ENCODE peak calls at places on chromosome 9, in ten cellular contexts. N is heart right ventricle, R is hepatocyte, Q is osteoblast, H is stomach, M is ovary, L is spleen, T is mucosa of descending colon, Y is psoas muscle, J is tibial nerve. E is an unnamed sample. For H3K4me1, the result is how much of the 10 kb centered on the place peaks cover.

GRCh38 chr9:19009566-19009965 is 23.4 kb downstream of the SAXO1 start:
- DNase-seq in J (no peak), N (no peak), M (no peak), T (no peak), R (no peak), Q (no peak), H (no peak), Y (no peak), L (no peak), E (no peak)

GRCh38 chr9:4832786-4833579 is 40.2 kb downstream of the RCL1 start:
- DNase-seq in Y (no peak), M (no peak), J (no peak), H (no peak), R (peak), Q (peak), L (no peak), T (no peak), N (no peak), E (no peak)

GRCh38 chr9:137454145-137454505 is 5.0 kb downstream of the NSMF start:
- DNase-seq in T (peak), Y (peak), Q (peak), J (no peak), H (peak), M (peak), R (no peak), N (peak), L (peak), E (no peak)

GRCh38 chr9:120778758-120779157 is 14.5 kb downstream of the FBXW2 start:
- DNase-seq in R (no peak), Q (no peak), M (no peak), L (no peak), T (no peak), Y (no peak), H (no peak), J (no peak), N (no peak), E (no peak)

GRCh38 chr9:82882133-82882532 is 180.8 kb downstream of the RASEF start:
- DNase-seq in L (no peak), J (no peak), T (no peak), R (no peak), Q (no peak), Y (no peak), H (no peak), N (no peak), M (no peak), E (no peak)

GRCh38 chr9:21357479-21358290 is 7.0 kb upstream of the IFNA6 start:
- DNase-seq in J (no peak), H (no peak), T (no peak), L (no peak), R (no peak), N (no peak), Y (no peak), M (no peak), Q (peak), E (peak)

GRCh38 chr9:136079211-136079915 is 15.7 kb downstream of the NACC2 start:
- DNase-seq in Y (peak), N (peak), T (peak), R (no peak), M (peak), J (no peak), H (no peak), L (no peak), Q (peak), E (no peak)

GRCh38 chr9:4547016-4547415 is 56.7 kb downstream of the SLC1A1 start:
- DNase-seq in Q (no peak), M (no peak), Y (no peak), H (no peak), R (peak), N (no peak), J (no peak), L (no peak), T (no peak), E (no peak)

GRCh38 chr9:129783516-129784361 is 19.2 kb upstream of the TOR1B start:
- DNase-seq in L (peak), N (peak), T (peak), H (peak), M (peak), J (peak), R (peak), Q (peak), Y (peak), E (peak)

GRCh38 chr9:136488247-136489214 is 5.7 kb upstream of the SEC16A start:
- DNase-seq in H (peak), R (peak), L (peak), J (no peak), Q (peak), M (peak), N (peak), T (peak), Y (peak), E (peak)

GRCh38 chr9:6538666-6539071 is 106.9 kb downstream of the GLDC start:
- DNase-seq in L (no peak), H (no peak), M (no peak), T (no peak), J (no peak), Q (peak), N (no peak), R (no peak), Y (no peak), E (no peak)

GRCh38 chr9:132351404-132352050 is 3.3 kb downstream of the SETX start:
- DNase-seq in T (no peak), Q (no peak), M (no peak), L (no peak), R (no peak), J (no peak), Y (no peak), N (no peak), H (no peak), E (no peak)

GRCh38 chr9:33167084-33167948 is at the start of gene B4GALT1:
- DNase-seq in M (peak), Y (peak), L (peak), J (peak), N (peak), H (peak), Q (peak), T (peak), R (peak), E (peak)
- H3K4me1 ChIP-seq in M (under half), Y (under half), L (under half), J (under half), N (half or more), H (half or more), Q (under half), T (under half), R (under half), E (under half)

GRCh38 chr9:114738581-114739316 is 56.8 kb upstream of the TEX48 start:
- DNase-seq in L (peak), N (peak), T (peak), R (peak), Q (peak), H (peak), M (no peak), J (peak), Y (peak), E (peak)
- TF ChIP-seq CTCF in L (peak), N (peak), T (peak), R (peak), Q (peak), H (peak), M (no peak), J (peak), Y (peak), E (peak)

DNA sequence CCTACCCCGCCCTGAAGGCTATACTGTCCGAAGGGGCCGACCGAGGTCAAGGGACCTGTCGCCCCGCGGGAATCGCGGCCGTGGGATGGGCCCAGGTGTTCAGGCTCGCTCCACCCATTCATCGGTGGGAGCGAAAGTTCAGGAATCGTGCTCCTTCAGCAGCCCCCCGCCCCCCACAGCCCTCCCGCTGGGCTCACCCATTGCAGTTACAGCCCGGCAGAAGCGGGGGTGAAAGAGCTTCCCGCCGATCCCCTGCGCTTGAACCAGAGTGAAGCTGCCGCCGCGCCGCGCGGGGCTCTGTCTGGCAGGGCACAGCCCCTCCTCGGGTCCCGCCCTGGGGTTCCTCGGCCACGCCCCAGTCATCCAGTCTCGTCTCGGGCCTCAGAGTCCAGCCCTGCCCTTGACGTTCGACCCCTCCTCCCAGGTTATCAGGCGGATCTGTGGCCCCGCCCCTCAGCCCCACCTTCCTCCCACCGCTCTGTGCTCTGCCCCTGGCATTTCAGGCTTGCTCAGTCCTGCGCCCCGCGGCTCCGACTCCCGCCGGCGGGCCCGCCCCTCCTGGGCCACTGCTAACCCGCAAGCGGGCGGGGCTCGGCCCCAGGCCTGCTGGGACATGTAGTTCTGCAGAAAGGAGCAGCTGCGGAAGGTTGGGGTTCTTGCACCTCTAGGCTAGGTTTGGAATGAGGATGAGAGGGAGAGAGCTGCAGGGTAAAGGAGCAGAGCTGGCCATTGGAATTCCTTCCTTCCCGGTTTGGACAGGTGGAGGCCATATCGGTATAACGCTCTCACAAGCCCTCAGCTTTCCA is at the start of gene MYORG:
- DNase-seq in J (peak), N (peak), Q (peak), Y (peak), R (peak), H (peak), L (peak), M (peak), T (peak), E (peak)
- H3K4me1 ChIP-seq in J (under half), N (half or more), Q (under half), Y (under half), R (under half), H (half or more), L (under half), M (under half), T (under half), E (under half)

GRCh38 chr9:110126986-110127864 is 80.7 kb downstream of the C9orf152 start:
- DNase-seq in M (peak), H (peak), R (peak), N (peak), T (peak), L (peak), J (peak), Y (peak), Q (peak), E (no peak)
- TF ChIP-seq CTCF in M (no peak), H (no peak), R (no peak), N (peak), T (no peak), L (no peak), J (peak), Y (no peak), Q (no peak), E (no peak)

DNA sequence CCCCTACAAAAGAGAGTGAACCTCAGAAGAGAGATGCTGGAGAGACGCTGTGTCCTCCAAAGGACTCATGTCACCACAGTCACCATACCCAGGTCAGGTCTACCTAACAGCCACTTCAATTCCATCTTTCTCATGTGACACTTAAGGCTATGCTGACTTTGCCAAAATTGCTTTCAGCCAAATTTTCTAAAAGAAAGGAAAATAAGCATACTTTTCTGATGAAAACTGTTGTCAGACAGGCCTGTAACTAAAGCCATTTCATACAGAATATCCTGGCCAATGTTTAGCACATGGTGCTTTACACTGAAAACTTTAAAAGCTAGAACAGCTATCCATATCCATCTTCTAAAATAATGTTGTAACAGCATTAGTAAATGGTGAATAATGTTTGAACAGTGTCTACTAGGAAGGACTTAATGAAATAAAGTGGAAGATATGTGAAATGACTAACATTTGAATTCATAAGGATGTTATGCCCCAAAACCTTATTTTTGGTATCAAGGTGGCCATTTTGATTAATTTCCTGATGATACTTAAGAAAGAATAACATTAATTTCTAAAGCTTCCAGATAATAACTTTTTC is 97.2 kb downstream of the NFIB start:
- DNase-seq in M (no peak), L (no peak), N (no peak), H (no peak), Q (no peak), Y (no peak), R (no peak), T (no peak), J (no peak), E (no peak)
- H3K4me1 ChIP-seq in M (under half), L (under half), N (half or more), H (half or more), Q (half or more), Y (half or more), R (under half), T (under half), J (under half), E (under half)

GRCh38 chr9:68678430-68678829 is 26.6 kb upstream of the PIP5K1B start:
- DNase-seq in M (no peak), Y (no peak), T (no peak), R (peak), L (no peak), H (no peak), Q (no peak), J (no peak), N (no peak), E (no peak)
- TF ChIP-seq CTCF in M (no peak), Y (peak), T (no peak), R (peak), L (peak), H (no peak), Q (peak), J (no peak), N (peak), E (no peak)

GRCh38 chr9:106880863-106881262 is 17.9 kb downstream of the ZNF462 start:
- DNase-seq in R (no peak), N (no peak), T (no peak), Y (peak), H (no peak), J (no peak), Q (no peak), M (no peak), L (no peak), E (no peak)
- H3K4me1 ChIP-seq in R (under half), N (half or more), T (under half), Y (half or more), H (under half), J (under half), Q (under half), M (under half), L (under half), E (under half)

DNA sequence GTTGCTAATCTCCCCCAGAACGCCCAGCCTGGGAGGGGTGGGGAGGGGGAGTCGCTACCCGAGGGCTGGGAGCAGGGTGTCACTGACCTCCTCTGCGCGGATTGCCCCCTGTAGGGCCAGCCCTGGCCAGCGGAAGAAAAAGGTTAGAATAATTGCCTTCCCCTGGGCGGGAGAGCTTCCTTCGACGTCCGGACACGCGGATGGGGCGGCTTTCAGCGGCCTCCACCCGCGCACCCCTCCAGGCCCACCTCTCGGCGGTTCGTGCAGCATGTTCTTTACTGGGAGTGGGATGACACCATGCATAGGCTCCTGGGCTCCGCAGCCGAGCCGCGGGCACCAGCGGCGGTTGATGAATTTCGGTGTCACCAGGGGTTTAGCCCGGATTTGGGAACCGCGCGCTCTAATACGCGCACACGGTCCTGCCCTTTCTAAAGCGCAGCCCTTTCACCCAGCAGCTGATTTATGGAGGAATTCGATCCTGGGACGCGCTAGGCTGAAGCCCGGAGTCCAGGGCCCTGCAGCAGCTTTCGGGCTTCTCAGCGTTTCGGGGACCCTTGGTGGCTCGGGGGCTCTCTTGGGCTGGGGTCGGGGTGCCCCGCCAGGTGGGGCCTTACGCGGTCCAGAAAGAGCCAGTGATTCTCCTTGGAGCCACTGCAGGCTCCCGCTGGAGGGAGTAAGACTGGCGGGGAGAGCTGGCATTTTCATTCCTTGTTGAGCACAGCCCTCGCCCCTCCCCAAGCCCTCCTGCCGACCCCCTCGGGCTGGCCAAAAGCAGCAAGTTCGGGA is 10.1 kb downstream of the LMX1B start:
- DNase-seq in H (no peak), Q (peak), T (no peak), L (no peak), R (no peak), N (no peak), J (no peak), M (no peak), Y (no peak), E (no peak)
- TF ChIP-seq CTCF in H (no peak), Q (no peak), T (no peak), L (no peak), R (no peak), N (no peak), J (no peak), M (no peak), Y (no peak), E (no peak)

GRCh38 chr9:37939575-37940095 is 35.7 kb upstream of the SLC25A51 start:
- DNase-seq in R (no peak), J (no peak), Y (no peak), H (no peak), M (no peak), T (no peak), Q (peak), L (no peak), N (no peak), E (no peak)

GRCh38 chr9:37936376-37936775 is 32.4 kb upstream of the SLC25A51 start:
- DNase-seq in L (no peak), N (no peak), Y (no peak), H (no peak), R (no peak), M (no peak), J (no peak), Q (no peak), T (no peak), E (no peak)

GRCh38 chr9:37937403-37937802 is 33.5 kb upstream of the SLC25A51 start:
- DNase-seq in Q (no peak), M (no peak), T (no peak), L (no peak), Y (no peak), R (no peak), N (no peak), J (no peak), H (no peak), E (no peak)

GRCh38 chr9:37936965-37937364 is 33.0 kb upstream of the SLC25A51 start:
- DNase-seq in Y (no peak), T (no peak), R (peak), M (no peak), N (peak), Q (peak), J (no peak), H (no peak), L (no peak), E (no peak)

GRCh38 chr9:37938121-37938906 is 34.4 kb upstream of the SLC25A51 start:
- DNase-seq in Y (no peak), M (no peak), J (no peak), N (peak), Q (peak), R (peak), H (no peak), L (no peak), T (no peak), E (no peak)
- H3K4me1 ChIP-seq in Y (under half), M (under half), J (under half), N (half or more), Q (under half), R (under half), H (under half), L (under half), T (under half), E (under half)

GRCh38 chr9:112006361-112007020 is 109.9 kb downstream of the UGCG start:
- DNase-seq in N (no peak), R (no peak), L (no peak), Y (no peak), Q (no peak), H (no peak), T (no peak), M (no peak), J (no peak), E (no peak)
- TF ChIP-seq CTCF in N (no peak), R (no peak), L (no peak), Y (no peak), Q (no peak), H (no peak), T (no peak), M (no peak), J (no peak), E (no peak)

E was measured in DND-41.